ENCODE peak calls at places on chromosomes 16 and 17, in seven cellular contexts. L, J, D, A, F, Q and T are unnamed samples.
A peak's percentile ranks its signal among the peaks of the same experiment; 100 is the strongest.

GRCh38 chr16:68732068-68732680 is 4.9 kb upstream of the CDH1 start:
- DNase-seq in L (peak; percentile 20), J (peak; percentile 10), D (peak; percentile 80), A (peak; percentile 87), F (peak; percentile 89), Q (no peak), T (no peak)

GRCh38 chr16:85613609-85614337 is 651 bp downstream of the GSE1 start:
- DNase-seq in L (no peak), J (peak; percentile 64), D (peak; percentile 58), A (peak; percentile 68), F (peak; percentile 83), Q (peak; percentile 80), T (no peak)

GRCh38 chr16:85935957-85936760 is 37.2 kb downstream of the IRF8 start:
- DNase-seq in L (peak; percentile 39), J (peak; percentile 8), D (no peak), A (peak; percentile 90), F (no peak), Q (peak; percentile 34), T (no peak)

GRCh38 chr16:81625544-81626152 is 153.4 kb upstream of the PLCG2 start:
- DNase-seq in L (peak; percentile 32), J (no peak), D (peak; percentile 49), A (peak; percentile 61), F (no peak), Q (no peak), T (no peak)

GRCh38 chr17:75758131-75758905 is 6.7 kb downstream of the GALK1 start:
- DNase-seq in L (no peak), J (no peak), D (no peak), A (no peak), F (no peak), Q (peak; percentile 45), T (no peak)

GRCh38 chr17:73715714-73716113 is 71.5 kb upstream of the SDK2 start:
- DNase-seq in L (no peak), J (no peak), D (no peak), A (no peak), F (no peak), Q (no peak), T (no peak)

GRCh38 chr16:23400387-23400930 is 52.5 kb downstream of the COG7 start:
- DNase-seq in L (no peak), J (no peak), D (no peak), A (no peak), F (no peak), Q (no peak), T (no peak)

GRCh38 chr16:5062051-5062450 is 3.7 kb downstream of the C16orf89 start:
- DNase-seq in L (no peak), J (no peak), D (no peak), A (no peak), F (peak; percentile 37), Q (no peak), T (no peak)

GRCh38 chr17:60398227-60398959 is 6.5 kb upstream of the USP32 start:
- DNase-seq in L (no peak), J (no peak), D (no peak), A (peak; percentile 70), F (no peak), Q (no peak), T (no peak)

GRCh38 chr17:48057626-48058025 is 9.5 kb downstream of the NFE2L1 start:
- DNase-seq in L (no peak), J (no peak), D (no peak), A (no peak), F (no peak), Q (no peak), T (no peak)

GRCh38 chr17:72407336-72408121 is 286.7 kb downstream of the SOX9 start:
- DNase-seq in L (peak; percentile 97), J (no peak), D (peak; percentile 51), A (peak; percentile 87), F (no peak), Q (peak; percentile 64), T (peak; percentile 97)

GRCh38 chr16:3595521-3596021 is 15.8 kb downstream of the SLX4 start:
- DNase-seq in L (no peak), J (no peak), D (no peak), A (no peak), F (peak; percentile 62), Q (no peak), T (no peak)

DNA sequence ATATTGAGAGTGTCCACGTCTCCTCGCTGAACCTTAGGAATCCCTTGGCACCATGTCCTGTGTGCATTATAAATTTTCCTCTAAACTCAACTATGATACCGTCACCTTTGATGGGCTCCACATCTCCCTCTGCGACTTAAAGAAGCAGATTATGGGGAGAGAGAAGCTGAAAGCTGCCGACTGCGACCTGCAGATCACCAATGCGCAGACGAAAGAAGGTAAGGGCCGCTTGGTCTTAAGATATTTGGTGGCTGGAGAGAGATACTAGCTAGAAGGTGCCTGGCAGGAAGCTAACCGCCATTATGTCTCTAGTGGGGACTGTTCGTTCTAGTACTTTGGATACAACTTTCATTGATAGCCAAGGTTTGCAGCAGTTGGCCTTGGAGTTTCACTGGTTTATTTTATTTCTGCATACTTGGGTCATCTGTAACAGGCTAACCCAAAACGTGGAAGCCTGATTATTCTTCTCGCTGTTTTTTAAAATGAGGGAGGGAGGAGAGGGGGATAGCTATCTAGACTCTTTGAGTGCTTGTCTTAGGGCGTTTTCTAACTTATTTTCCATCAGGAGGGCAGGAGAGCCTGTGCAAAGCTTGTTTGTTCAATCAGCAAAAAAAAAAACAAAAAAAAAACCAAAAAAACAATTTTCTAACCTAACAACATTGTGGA is 1.3 kb downstream of the RBBP6 start:
- DNase-seq in L (peak; percentile 4), J (peak; percentile 40), D (no peak), A (no peak), F (no peak), Q (no peak), T (no peak)
- H3K4me3 ChIP-seq in L (peak overlapping the region; percentile 96), J (peak overlapping the region; percentile 78), D (peak overlapping the region; percentile 69), A (peak overlapping the region; percentile 97), F (peak overlapping the region; percentile 91), Q (peak overlapping the region; percentile 98), T (peak overlapping the region; percentile 99)

GRCh38 chr16:89905511-89906140 is 13.0 kb upstream of the MC1R start:
- DNase-seq in L (no peak), J (no peak), D (no peak), A (no peak), F (no peak), Q (peak; percentile 39), T (no peak)

GRCh38 chr16:89903908-89904515 is 14.7 kb upstream of the MC1R start:
- DNase-seq in L (no peak), J (no peak), D (no peak), A (no peak), F (no peak), Q (peak; percentile 52), T (no peak)

GRCh38 chr16:89904606-89905510 is 13.8 kb upstream of the MC1R start:
- DNase-seq in L (no peak), J (no peak), D (no peak), A (no peak), F (no peak), Q (peak; percentile 56), T (no peak)

GRCh38 chr16:89900885-89901284 is 17.8 kb upstream of the MC1R start:
- DNase-seq in L (no peak), J (no peak), D (no peak), A (no peak), F (no peak), Q (peak; percentile 44), T (no peak)

DNA sequence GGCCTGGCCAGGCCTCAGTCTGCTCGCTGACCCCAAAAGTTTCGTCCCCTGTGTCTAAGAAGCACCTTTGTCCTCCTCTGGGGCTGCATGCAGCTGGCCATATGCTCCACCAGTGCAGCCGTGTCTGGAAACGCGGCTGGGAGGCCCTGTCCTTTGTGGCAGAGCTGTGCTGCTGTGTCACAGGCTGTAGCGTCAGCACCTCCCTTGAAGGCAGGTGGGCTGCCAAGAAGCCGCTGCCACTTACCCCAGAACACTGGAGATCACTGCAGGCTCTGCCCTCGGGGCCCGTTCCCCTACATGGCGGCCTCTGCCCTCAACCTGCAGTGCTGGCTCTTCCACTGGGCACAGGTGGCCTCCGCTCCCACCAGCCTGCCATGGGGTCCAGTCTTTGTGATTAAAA is 15.7 kb upstream of the MC1R start:
- DNase-seq in L (no peak), J (no peak), D (no peak), A (no peak), F (no peak), Q (peak; percentile 42), T (no peak)
- H3K36me3 ChIP-seq in L (peaks cover 32% of the 10 kb centered on the region), J (peaks cover 77% of the 10 kb centered on the region), D (peaks cover 76% of the 10 kb centered on the region), A (peaks cover 84% of the 10 kb centered on the region), F (peaks cover 79% of the 10 kb centered on the region), Q (peaks cover 8% of the 10 kb centered on the region), T (peaks cover 50% of the 10 kb centered on the region)

GRCh38 chr17:16423226-16423872 is 8.0 kb downstream of the TRPV2 start:
- DNase-seq in L (no peak), J (no peak), D (no peak), A (no peak), F (no peak), Q (no peak), T (no peak)
- H3K4me3 ChIP-seq in L (no peak overlapping the region), J (no peak overlapping the region), D (no peak overlapping the region), A (no peak overlapping the region), F (no peak overlapping the region), Q (no peak overlapping the region), T (no peak overlapping the region)

DNA sequence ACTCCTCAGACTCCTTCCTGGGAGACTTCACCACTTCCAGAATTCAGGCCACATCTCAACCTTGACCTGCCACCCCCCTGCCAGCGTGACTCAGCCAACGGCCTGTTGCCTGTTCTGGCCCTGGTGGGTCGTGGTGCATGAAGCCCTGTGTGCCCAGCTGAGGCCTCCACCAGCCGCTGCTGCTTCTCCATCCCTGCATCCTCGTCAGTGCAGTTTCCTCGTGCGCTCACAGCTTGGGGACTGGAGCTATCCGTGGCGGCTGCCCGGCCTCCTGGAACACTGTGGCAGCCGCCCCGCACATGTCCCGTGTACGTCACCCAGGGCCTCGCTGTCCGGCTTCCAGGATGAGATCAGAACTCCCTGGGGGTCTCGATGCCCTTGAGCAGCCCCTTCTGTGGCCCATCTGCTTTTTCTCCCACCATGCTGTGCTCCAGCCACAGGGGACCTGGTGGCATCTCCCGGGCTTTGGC is 8.0 kb upstream of the TEDC2 start:
- DNase-seq in L (no peak), J (no peak), D (no peak), A (no peak), F (peak; percentile 57), Q (no peak), T (no peak)
- H3K36me3 ChIP-seq in L (peaks cover 20% of the 10 kb centered on the region), J (peaks cover 98% of the 10 kb centered on the region), D (peaks cover 20% of the 10 kb centered on the region), A (peaks cover 24% of the 10 kb centered on the region), F (peaks cover 6% of the 10 kb centered on the region), Q (no peaks in the 10 kb centered on the region), T (peaks cover 22% of the 10 kb centered on the region)